ENCODE peak calls at places on chromosomes 16 and 17, in four cellular contexts. One of them, this sample, is unnamed.

GRCh38 chr16:11064846-11065245 is 120.5 kb downstream of the CLEC16A start:
- DNase-seq in activated CD8-positive, alpha-beta T cell treated with anti-CD3 and anti-CD28 coated beads, Interleukin-2, amount 10 ng/mL, durations not matched to agents 7 days and 5 days: no peak
- DNase-seq in activated CD8-positive, alpha-beta memory T cell treated with anti-CD3 and anti-CD28 coated beads for 24 hours: no peak
- DNase-seq in osteocyte: no peak
- DNase-seq in this sample: no peak

GRCh38 chr17:57949649-57950048 is 5.6 kb downstream of the CUEDC1 start:
- DNase-seq in osteocyte: no peak
- DNase-seq in activated CD8-positive, alpha-beta memory T cell treated with anti-CD3 and anti-CD28 coated beads for 24 hours: no peak
- DNase-seq in activated CD8-positive, alpha-beta T cell treated with anti-CD3 and anti-CD28 coated beads, Interleukin-2, amount 10 ng/mL, durations not matched to agents 7 days and 5 days: no peak
- DNase-seq in this sample: no peak

GRCh38 chr17:34797724-34798123 is 163.5 kb downstream of the CCT6B start:
- DNase-seq in activated CD8-positive, alpha-beta memory T cell treated with anti-CD3 and anti-CD28 coated beads for 24 hours: peak; percentile 58
- DNase-seq in activated CD8-positive, alpha-beta T cell treated with anti-CD3 and anti-CD28 coated beads, Interleukin-2, amount 10 ng/mL, durations not matched to agents 7 days and 5 days: peak; percentile 51
- DNase-seq in osteocyte: no peak
- DNase-seq in this sample: peak; percentile 38

GRCh38 chr17:73089918-73090317 is 2.6 kb downstream of the SLC39A11 start:
- DNase-seq in activated CD8-positive, alpha-beta memory T cell treated with anti-CD3 and anti-CD28 coated beads for 24 hours: no peak
- DNase-seq in activated CD8-positive, alpha-beta T cell treated with anti-CD3 and anti-CD28 coated beads, Interleukin-2, amount 10 ng/mL, durations not matched to agents 7 days and 5 days: no peak
- DNase-seq in osteocyte: no peak
- DNase-seq in this sample: no peak

GRCh38 chr16:23676924-23677480 is 1.7 kb upstream of the PLK1 start:
- DNase-seq in activated CD8-positive, alpha-beta T cell treated with anti-CD3 and anti-CD28 coated beads, Interleukin-2, amount 10 ng/mL, durations not matched to agents 7 days and 5 days: no peak
- DNase-seq in activated CD8-positive, alpha-beta memory T cell treated with anti-CD3 and anti-CD28 coated beads for 24 hours: no peak
- DNase-seq in osteocyte: no peak
- DNase-seq in this sample: no peak

GRCh38 chr17:40794466-40794865 is 5.3 kb downstream of the KRT28 start:
- DNase-seq in osteocyte: no peak
- DNase-seq in activated CD8-positive, alpha-beta T cell treated with anti-CD3 and anti-CD28 coated beads, Interleukin-2, amount 10 ng/mL, durations not matched to agents 7 days and 5 days: no peak
- DNase-seq in activated CD8-positive, alpha-beta memory T cell treated with anti-CD3 and anti-CD28 coated beads for 24 hours: no peak
- DNase-seq in this sample: no peak

GRCh38 chr17:12631076-12631475 is 34.6 kb upstream of the MYOCD start:
- DNase-seq in activated CD8-positive, alpha-beta memory T cell treated with anti-CD3 and anti-CD28 coated beads for 24 hours: no peak
- DNase-seq in activated CD8-positive, alpha-beta T cell treated with anti-CD3 and anti-CD28 coated beads, Interleukin-2, amount 10 ng/mL, durations not matched to agents 7 days and 5 days: no peak
- DNase-seq in osteocyte: no peak
- DNase-seq in this sample: no peak

GRCh38 chr17:47978324-47978723 is 7.4 kb downstream of the CDK5RAP3 start:
- DNase-seq in osteocyte: no peak
- DNase-seq in activated CD8-positive, alpha-beta T cell treated with anti-CD3 and anti-CD28 coated beads, Interleukin-2, amount 10 ng/mL, durations not matched to agents 7 days and 5 days: peak; percentile 72
- DNase-seq in activated CD8-positive, alpha-beta memory T cell treated with anti-CD3 and anti-CD28 coated beads for 24 hours: peak; percentile 68
- DNase-seq in this sample: peak; percentile 41

GRCh38 chr17:30554839-30555751 is 77.9 kb downstream of the GOSR1 start:
- DNase-seq in osteocyte: peak; percentile 80
- DNase-seq in activated CD8-positive, alpha-beta memory T cell treated with anti-CD3 and anti-CD28 coated beads for 24 hours: peak; percentile 51
- DNase-seq in activated CD8-positive, alpha-beta T cell treated with anti-CD3 and anti-CD28 coated beads, Interleukin-2, amount 10 ng/mL, durations not matched to agents 7 days and 5 days: no peak
- DNase-seq in this sample: no peak

GRCh38 chr17:79619636-79620206 is 8.9 kb upstream of the RBFOX3 start:
- DNase-seq in activated CD8-positive, alpha-beta memory T cell treated with anti-CD3 and anti-CD28 coated beads for 24 hours: no peak
- DNase-seq in activated CD8-positive, alpha-beta T cell treated with anti-CD3 and anti-CD28 coated beads, Interleukin-2, amount 10 ng/mL, durations not matched to agents 7 days and 5 days: no peak
- DNase-seq in osteocyte: no peak
- DNase-seq in this sample: no peak

GRCh38 chr16:17106243-17106791 is 364.4 kb downstream of the XYLT1 start:
- DNase-seq in activated CD8-positive, alpha-beta memory T cell treated with anti-CD3 and anti-CD28 coated beads for 24 hours: no peak
- DNase-seq in osteocyte: no peak
- DNase-seq in activated CD8-positive, alpha-beta T cell treated with anti-CD3 and anti-CD28 coated beads, Interleukin-2, amount 10 ng/mL, durations not matched to agents 7 days and 5 days: no peak
- DNase-seq in this sample: no peak

GRCh38 chr17:48575066-48575582 is 3.0 kb downstream of the HOXB4 start:
- DNase-seq in activated CD8-positive, alpha-beta memory T cell treated with anti-CD3 and anti-CD28 coated beads for 24 hours: no peak
- DNase-seq in activated CD8-positive, alpha-beta T cell treated with anti-CD3 and anti-CD28 coated beads, Interleukin-2, amount 10 ng/mL, durations not matched to agents 7 days and 5 days: no peak
- DNase-seq in osteocyte: no peak
- DNase-seq in this sample: no peak

GRCh38 chr16:853981-854807 is 53.7 kb upstream of the GNG13 start:
- DNase-seq in activated CD8-positive, alpha-beta T cell treated with anti-CD3 and anti-CD28 coated beads, Interleukin-2, amount 10 ng/mL, durations not matched to agents 7 days and 5 days: no peak
- DNase-seq in activated CD8-positive, alpha-beta memory T cell treated with anti-CD3 and anti-CD28 coated beads for 24 hours: no peak
- DNase-seq in osteocyte: no peak
- DNase-seq in this sample: no peak

GRCh38 chr17:36546418-36547093 is 1.8 kb downstream of the GGNBP2 start:
- DNase-seq in osteocyte: no peak
- DNase-seq in activated CD8-positive, alpha-beta T cell treated with anti-CD3 and anti-CD28 coated beads, Interleukin-2, amount 10 ng/mL, durations not matched to agents 7 days and 5 days: no peak
- DNase-seq in activated CD8-positive, alpha-beta memory T cell treated with anti-CD3 and anti-CD28 coated beads for 24 hours: no peak
- DNase-seq in this sample: no peak

GRCh38 chr16:68644715-68645493 is at the start of gene CDH3:
- DNase-seq in osteocyte: no peak
- DNase-seq in activated CD8-positive, alpha-beta memory T cell treated with anti-CD3 and anti-CD28 coated beads for 24 hours: peak; percentile 63
- DNase-seq in activated CD8-positive, alpha-beta T cell treated with anti-CD3 and anti-CD28 coated beads, Interleukin-2, amount 10 ng/mL, durations not matched to agents 7 days and 5 days: no peak
- DNase-seq in this sample: peak; percentile 14

This sample was measured in mucosa of gallbladder.